ENCODE peak calls at places on chromosome 1, in six cellular contexts. One of them, this sample, is unnamed.

GRCh38 chr1:186681806-186682205 is 1.6 kb upstream of the PTGS2 start:
- DNase-seq in right cardiac atrium: no peak
- DNase-seq in osteocyte: no peak
- DNase-seq in stimulated activated effector memory CD8-positive, alpha-beta T cell treated with anti-CD3 and anti-CD28 coated beads, Interleukin-12 subunit alpha, Interleukin-12 subunit beta, amount 100 ng/mL, for 72 hours: no peak
- DNase-seq in heart left ventricle: no peak
- DNase-seq in psoas muscle: no peak
- DNase-seq in this sample: no peak

GRCh38 chr1:156664046-156664948 is 12.9 kb downstream of the NES start:
- DNase-seq in right cardiac atrium: no peak
- DNase-seq in osteocyte: no peak
- DNase-seq in stimulated activated effector memory CD8-positive, alpha-beta T cell treated with anti-CD3 and anti-CD28 coated beads, Interleukin-12 subunit alpha, Interleukin-12 subunit beta, amount 100 ng/mL, for 72 hours: no peak
- DNase-seq in heart left ventricle: peak; percentile 56
- DNase-seq in psoas muscle: no peak
- DNase-seq in this sample: no peak

GRCh38 chr1:20074725-20075171 is 4.8 kb downstream of the PLA2G5 start:
- DNase-seq in right cardiac atrium: no peak
- DNase-seq in osteocyte: no peak
- DNase-seq in stimulated activated effector memory CD8-positive, alpha-beta T cell treated with anti-CD3 and anti-CD28 coated beads, Interleukin-12 subunit alpha, Interleukin-12 subunit beta, amount 100 ng/mL, for 72 hours: no peak
- DNase-seq in heart left ventricle: no peak
- DNase-seq in psoas muscle: no peak
- DNase-seq in this sample: no peak

GRCh38 chr1:47997289-47998200 is at the start of gene TRABD2B:
- DNase-seq in right cardiac atrium: peak; percentile 86
- DNase-seq in osteocyte: peak; percentile 92
- DNase-seq in stimulated activated effector memory CD8-positive, alpha-beta T cell treated with anti-CD3 and anti-CD28 coated beads, Interleukin-12 subunit alpha, Interleukin-12 subunit beta, amount 100 ng/mL, for 72 hours: peak; percentile 81
- DNase-seq in heart left ventricle: peak; percentile 86
- DNase-seq in psoas muscle: peak; percentile 88
- DNase-seq in this sample: peak; percentile 96

GRCh38 chr1:116847688-116848531 is 61.8 kb upstream of the PTGFRN start:
- DNase-seq in right cardiac atrium: peak; percentile 80
- DNase-seq in osteocyte: no peak
- DNase-seq in stimulated activated effector memory CD8-positive, alpha-beta T cell treated with anti-CD3 and anti-CD28 coated beads, Interleukin-12 subunit alpha, Interleukin-12 subunit beta, amount 100 ng/mL, for 72 hours: no peak
- DNase-seq in heart left ventricle: peak; percentile 65
- DNase-seq in psoas muscle: peak; percentile 68
- DNase-seq in this sample: peak; percentile 42

GRCh38 chr1:214349781-214350180 is 68.8 kb downstream of the SMYD2 start:
- DNase-seq in right cardiac atrium: no peak
- DNase-seq in osteocyte: no peak
- DNase-seq in stimulated activated effector memory CD8-positive, alpha-beta T cell treated with anti-CD3 and anti-CD28 coated beads, Interleukin-12 subunit alpha, Interleukin-12 subunit beta, amount 100 ng/mL, for 72 hours: no peak
- DNase-seq in heart left ventricle: no peak
- DNase-seq in psoas muscle: no peak
- DNase-seq in this sample: no peak

GRCh38 chr1:223331929-223332328 is 32.0 kb downstream of the SUSD4 start:
- DNase-seq in right cardiac atrium: no peak
- DNase-seq in osteocyte: no peak
- DNase-seq in stimulated activated effector memory CD8-positive, alpha-beta T cell treated with anti-CD3 and anti-CD28 coated beads, Interleukin-12 subunit alpha, Interleukin-12 subunit beta, amount 100 ng/mL, for 72 hours: no peak
- DNase-seq in heart left ventricle: no peak
- DNase-seq in psoas muscle: no peak
- DNase-seq in this sample: no peak

GRCh38 chr1:6603851-6604558 is 1.3 kb upstream of the KLHL21 start:
- DNase-seq in right cardiac atrium: peak; percentile 87
- DNase-seq in osteocyte: no peak
- DNase-seq in stimulated activated effector memory CD8-positive, alpha-beta T cell treated with anti-CD3 and anti-CD28 coated beads, Interleukin-12 subunit alpha, Interleukin-12 subunit beta, amount 100 ng/mL, for 72 hours: no peak
- DNase-seq in heart left ventricle: peak; percentile 88
- DNase-seq in psoas muscle: peak; percentile 89
- DNase-seq in this sample: no peak

GRCh38 chr1:171884475-171884874 is 43.2 kb downstream of the DNM3 start:
- DNase-seq in right cardiac atrium: no peak
- DNase-seq in osteocyte: no peak
- DNase-seq in stimulated activated effector memory CD8-positive, alpha-beta T cell treated with anti-CD3 and anti-CD28 coated beads, Interleukin-12 subunit alpha, Interleukin-12 subunit beta, amount 100 ng/mL, for 72 hours: no peak
- DNase-seq in heart left ventricle: no peak
- DNase-seq in psoas muscle: no peak
- DNase-seq in this sample: no peak

This sample was measured in GM20000.